ENCODE peak calls at places on chromosomes 13 and 19, in nine cellular contexts. One of them, this sample, is unnamed.
A peak's percentile ranks its signal among the peaks of the same experiment; 100 is the strongest.

GRCh38 chr19:3753631-3754410 is 7.7 kb downstream of the APBA3 start:
- DNase-seq in CD4-positive, CD25-positive, alpha-beta regulatory T cell: no peak
- DNase-seq in iPS DF 6.9: no peak
- DNase-seq in A549: no peak
- DNase-seq in GM23248: no peak
- DNase-seq in testis: no peak
- DNase-seq in heart right ventricle: no peak
- DNase-seq in cardiac muscle cell: no peak
- DNase-seq in effector memory CD4-positive, alpha-beta T cell: no peak
- DNase-seq in this sample: no peak

GRCh38 chr13:43411741-43412140 is 375.0 kb downstream of the ENOX1 start:
- DNase-seq in heart right ventricle: peak; percentile 47
- DNase-seq in A549: no peak
- DNase-seq in CD4-positive, CD25-positive, alpha-beta regulatory T cell: no peak
- DNase-seq in cardiac muscle cell: no peak
- DNase-seq in testis: no peak
- DNase-seq in iPS DF 6.9: no peak
- DNase-seq in effector memory CD4-positive, alpha-beta T cell: no peak
- DNase-seq in GM23248: no peak
- DNase-seq in this sample: no peak

GRCh38 chr13:103164239-103164638 is 98.0 kb upstream of the SLC10A2 start:
- DNase-seq in GM23248: no peak
- DNase-seq in iPS DF 6.9: no peak
- DNase-seq in CD4-positive, CD25-positive, alpha-beta regulatory T cell: no peak
- DNase-seq in testis: no peak
- DNase-seq in heart right ventricle: no peak
- DNase-seq in effector memory CD4-positive, alpha-beta T cell: no peak
- DNase-seq in A549: no peak
- DNase-seq in cardiac muscle cell: no peak
- DNase-seq in this sample: no peak

GRCh38 chr13:100644328-100644727 is 30.3 kb downstream of the TMTC4 start:
- DNase-seq in iPS DF 6.9: no peak
- DNase-seq in A549: no peak
- DNase-seq in GM23248: no peak
- DNase-seq in CD4-positive, CD25-positive, alpha-beta regulatory T cell: no peak
- DNase-seq in effector memory CD4-positive, alpha-beta T cell: no peak
- DNase-seq in cardiac muscle cell: peak; percentile 6
- DNase-seq in heart right ventricle: no peak
- DNase-seq in testis: no peak
- DNase-seq in this sample: no peak

GRCh38 chr13:109243311-109243951 is 543.0 kb downstream of the IRS2 start:
- DNase-seq in iPS DF 6.9: no peak
- DNase-seq in effector memory CD4-positive, alpha-beta T cell: no peak
- DNase-seq in GM23248: peak; percentile 85
- DNase-seq in cardiac muscle cell: peak; percentile 93
- DNase-seq in testis: no peak
- DNase-seq in CD4-positive, CD25-positive, alpha-beta regulatory T cell: no peak
- DNase-seq in heart right ventricle: peak; percentile 40
- DNase-seq in A549: peak; percentile 33
- DNase-seq in this sample: no peak

GRCh38 chr19:47124937-47125668 is 5.5 kb upstream of the SAE1 start:
- DNase-seq in A549: peak; percentile 86
- DNase-seq in testis: peak; percentile 40
- DNase-seq in CD4-positive, CD25-positive, alpha-beta regulatory T cell: peak; percentile 59
- DNase-seq in cardiac muscle cell: peak; percentile 82
- DNase-seq in effector memory CD4-positive, alpha-beta T cell: no peak
- DNase-seq in GM23248: peak; percentile 81
- DNase-seq in iPS DF 6.9: no peak
- DNase-seq in heart right ventricle: no peak
- DNase-seq in this sample: peak; percentile 55

GRCh38 chr13:44818428-44818827 is 170.8 kb downstream of the NUFIP1 start:
- DNase-seq in testis: no peak
- DNase-seq in cardiac muscle cell: peak; percentile 54
- DNase-seq in A549: no peak
- DNase-seq in iPS DF 6.9: peak; percentile 27
- DNase-seq in heart right ventricle: no peak
- DNase-seq in effector memory CD4-positive, alpha-beta T cell: no peak
- DNase-seq in GM23248: peak; percentile 25
- DNase-seq in CD4-positive, CD25-positive, alpha-beta regulatory T cell: no peak
- DNase-seq in this sample: no peak

GRCh38 chr13:58574791-58575190 is 943.2 kb downstream of the PCDH17 start:
- DNase-seq in effector memory CD4-positive, alpha-beta T cell: no peak
- DNase-seq in CD4-positive, CD25-positive, alpha-beta regulatory T cell: no peak
- DNase-seq in A549: no peak
- DNase-seq in iPS DF 6.9: no peak
- DNase-seq in testis: no peak
- DNase-seq in cardiac muscle cell: no peak
- DNase-seq in GM23248: no peak
- DNase-seq in heart right ventricle: no peak
- DNase-seq in this sample: no peak

GRCh38 chr13:75704942-75705320 is 68.8 kb downstream of the LMO7 start:
- DNase-seq in testis: no peak
- DNase-seq in heart right ventricle: no peak
- DNase-seq in iPS DF 6.9: no peak
- DNase-seq in effector memory CD4-positive, alpha-beta T cell: no peak
- DNase-seq in GM23248: no peak
- DNase-seq in CD4-positive, CD25-positive, alpha-beta regulatory T cell: no peak
- DNase-seq in cardiac muscle cell: no peak
- DNase-seq in A549: no peak
- DNase-seq in this sample: no peak

GRCh38 chr19:58407658-58408151 is 744 bp upstream of the ZNF584 start:
- DNase-seq in cardiac muscle cell: no peak
- DNase-seq in CD4-positive, CD25-positive, alpha-beta regulatory T cell: no peak
- DNase-seq in iPS DF 6.9: no peak
- DNase-seq in A549: no peak
- DNase-seq in testis: peak; percentile 41
- DNase-seq in GM23248: peak; percentile 54
- DNase-seq in heart right ventricle: no peak
- DNase-seq in effector memory CD4-positive, alpha-beta T cell: no peak
- DNase-seq in this sample: no peak

GRCh38 chr13:101267656-101268055 is 148.7 kb downstream of the NALCN start:
- DNase-seq in CD4-positive, CD25-positive, alpha-beta regulatory T cell: no peak
- DNase-seq in effector memory CD4-positive, alpha-beta T cell: no peak
- DNase-seq in heart right ventricle: no peak
- DNase-seq in GM23248: peak; percentile 81
- DNase-seq in cardiac muscle cell: no peak
- DNase-seq in iPS DF 6.9: no peak
- DNase-seq in A549: no peak
- DNase-seq in testis: no peak
- DNase-seq in this sample: no peak

GRCh38 chr13:110421696-110422395 is 114.8 kb downstream of the COL4A2 start:
- DNase-seq in iPS DF 6.9: no peak
- DNase-seq in CD4-positive, CD25-positive, alpha-beta regulatory T cell: no peak
- DNase-seq in effector memory CD4-positive, alpha-beta T cell: no peak
- DNase-seq in GM23248: no peak
- DNase-seq in testis: no peak
- DNase-seq in heart right ventricle: no peak
- DNase-seq in A549: no peak
- DNase-seq in cardiac muscle cell: peak; percentile 87
- DNase-seq in this sample: no peak

GRCh38 chr19:31969110-31969509 is 376.3 kb upstream of the ZNF507 start:
- DNase-seq in CD4-positive, CD25-positive, alpha-beta regulatory T cell: no peak
- DNase-seq in testis: peak; percentile 42
- DNase-seq in effector memory CD4-positive, alpha-beta T cell: no peak
- DNase-seq in A549: no peak
- DNase-seq in GM23248: no peak
- DNase-seq in cardiac muscle cell: no peak
- DNase-seq in heart right ventricle: no peak
- DNase-seq in iPS DF 6.9: no peak
- DNase-seq in this sample: no peak

DNA sequence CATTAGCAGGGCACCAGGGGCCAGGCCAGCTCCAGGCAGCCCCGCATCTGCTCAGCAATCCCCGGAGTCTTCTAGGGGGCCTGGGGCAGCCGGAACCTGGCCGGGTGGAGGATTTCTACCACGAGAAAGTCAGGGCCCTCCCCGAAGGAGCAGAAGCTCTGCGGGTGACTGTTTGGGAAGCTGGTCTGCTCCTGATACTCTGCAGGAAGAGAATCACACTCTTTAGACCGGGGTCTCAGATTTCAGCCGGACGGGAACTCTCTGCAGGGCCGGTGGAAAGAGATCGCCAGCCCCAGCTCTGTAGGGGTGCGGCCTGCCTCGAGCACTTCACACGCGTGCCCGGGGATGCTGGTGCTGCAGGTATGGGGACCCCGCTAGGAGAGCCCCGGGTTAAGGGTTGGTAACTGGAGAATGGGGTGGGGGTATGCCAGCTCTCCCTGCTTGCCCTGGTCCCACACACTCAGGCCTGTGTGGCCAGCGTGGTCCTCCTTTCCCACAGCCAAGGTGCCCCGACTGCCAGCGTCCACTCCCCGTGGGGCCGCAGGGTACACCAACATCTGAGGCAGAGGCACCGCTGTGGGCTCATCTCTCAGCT is 20.1 kb downstream of the RASA3 start:
- DNase-seq in iPS DF 6.9: no peak
- DNase-seq in effector memory CD4-positive, alpha-beta T cell: no peak
- DNase-seq in testis: no peak
- DNase-seq in cardiac muscle cell: no peak
- DNase-seq in heart right ventricle: no peak
- DNase-seq in CD4-positive, CD25-positive, alpha-beta regulatory T cell: no peak
- DNase-seq in A549: no peak
- DNase-seq in GM23248: no peak
- DNase-seq in this sample: no peak
- H3K27ac ChIP-seq in iPS DF 6.9: no peak overlapping the region
- H3K27ac ChIP-seq in effector memory CD4-positive, alpha-beta T cell: peak overlapping the region; percentile 52
- H3K27ac ChIP-seq in testis: no peak overlapping the region
- H3K27ac ChIP-seq in cardiac muscle cell: peak overlapping the region; percentile 68
- H3K27ac ChIP-seq in heart right ventricle: no peak overlapping the region
- H3K27ac ChIP-seq in CD4-positive, CD25-positive, alpha-beta regulatory T cell: peak overlapping the region; percentile 60
- H3K27ac ChIP-seq in A549: no peak overlapping the region
- H3K27ac ChIP-seq in GM23248: no peak overlapping the region
- H3K27ac ChIP-seq in this sample: peak overlapping the region; percentile 67

GRCh38 chr19:13064092-13064489 is 38.6 kb downstream of the LYL1 start:
- DNase-seq in iPS DF 6.9: no peak
- DNase-seq in GM23248: no peak
- DNase-seq in CD4-positive, CD25-positive, alpha-beta regulatory T cell: no peak
- DNase-seq in heart right ventricle: no peak
- DNase-seq in effector memory CD4-positive, alpha-beta T cell: no peak
- DNase-seq in cardiac muscle cell: no peak
- DNase-seq in testis: no peak
- DNase-seq in A549: no peak
- DNase-seq in this sample: no peak

GRCh38 chr19:13066933-13067831 is 35.5 kb downstream of the LYL1 start:
- DNase-seq in A549: no peak
- DNase-seq in iPS DF 6.9: no peak
- DNase-seq in GM23248: no peak
- DNase-seq in CD4-positive, CD25-positive, alpha-beta regulatory T cell: no peak
- DNase-seq in testis: no peak
- DNase-seq in effector memory CD4-positive, alpha-beta T cell: no peak
- DNase-seq in heart right ventricle: no peak
- DNase-seq in cardiac muscle cell: no peak
- DNase-seq in this sample: no peak

GRCh38 chr19:13068064-13068807 is 34.4 kb downstream of the LYL1 start:
- DNase-seq in CD4-positive, CD25-positive, alpha-beta regulatory T cell: no peak
- DNase-seq in cardiac muscle cell: no peak
- DNase-seq in effector memory CD4-positive, alpha-beta T cell: no peak
- DNase-seq in iPS DF 6.9: no peak
- DNase-seq in A549: no peak
- DNase-seq in GM23248: no peak
- DNase-seq in heart right ventricle: no peak
- DNase-seq in testis: peak; percentile 59
- DNase-seq in this sample: no peak

GRCh38 chr19:13063461-13064091 is 39.1 kb downstream of the LYL1 start:
- DNase-seq in heart right ventricle: peak; percentile 75
- DNase-seq in CD4-positive, CD25-positive, alpha-beta regulatory T cell: no peak
- DNase-seq in GM23248: no peak
- DNase-seq in iPS DF 6.9: no peak
- DNase-seq in effector memory CD4-positive, alpha-beta T cell: no peak
- DNase-seq in A549: no peak
- DNase-seq in testis: no peak
- DNase-seq in cardiac muscle cell: no peak
- DNase-seq in this sample: no peak

GRCh38 chr19:13066231-13066630 is 36.4 kb downstream of the LYL1 start:
- DNase-seq in GM23248: no peak
- DNase-seq in heart right ventricle: no peak
- DNase-seq in CD4-positive, CD25-positive, alpha-beta regulatory T cell: no peak
- DNase-seq in A549: no peak
- DNase-seq in testis: no peak
- DNase-seq in effector memory CD4-positive, alpha-beta T cell: no peak
- DNase-seq in cardiac muscle cell: no peak
- DNase-seq in iPS DF 6.9: no peak
- DNase-seq in this sample: no peak
- H3K4me1 ChIP-seq in GM23248: peaks cover 9% of the 10 kb centered on the region
- H3K4me1 ChIP-seq in heart right ventricle: peaks cover 100% of the 10 kb centered on the region
- H3K4me1 ChIP-seq in CD4-positive, CD25-positive, alpha-beta regulatory T cell: peaks cover 6% of the 10 kb centered on the region
- H3K4me1 ChIP-seq in A549: peaks cover 3% of the 10 kb centered on the region
- H3K4me1 ChIP-seq in testis: peaks cover 77% of the 10 kb centered on the region
- H3K4me1 ChIP-seq in effector memory CD4-positive, alpha-beta T cell: no peaks in the 10 kb centered on the region
- H3K4me1 ChIP-seq in cardiac muscle cell: peaks cover 4% of the 10 kb centered on the region
- H3K4me1 ChIP-seq in iPS DF 6.9: no peaks in the 10 kb centered on the region
- H3K4me1 ChIP-seq in this sample: no peaks in the 10 kb centered on the region

DNA sequence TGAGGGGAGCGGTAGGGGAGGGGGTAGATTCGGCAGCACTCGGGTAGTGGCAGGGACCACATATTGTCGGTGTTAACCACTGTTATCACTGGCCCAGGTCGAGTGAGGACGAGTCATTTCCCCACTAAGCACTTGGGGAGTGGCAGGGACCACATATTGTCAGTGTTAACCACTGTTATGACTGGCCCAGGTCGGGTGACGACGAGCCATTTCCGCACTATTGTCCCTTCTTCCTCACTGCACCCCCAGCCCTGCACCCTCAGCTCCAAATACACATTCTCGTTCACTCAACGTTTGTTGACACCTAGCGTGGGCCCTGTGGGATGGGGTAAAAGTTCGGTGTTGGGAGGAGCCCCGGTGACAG is 467 bp upstream of the CLN5 start:
- DNase-seq in iPS DF 6.9: no peak
- DNase-seq in heart right ventricle: no peak
- DNase-seq in CD4-positive, CD25-positive, alpha-beta regulatory T cell: peak; percentile 86
- DNase-seq in GM23248: peak; percentile 14
- DNase-seq in cardiac muscle cell: no peak
- DNase-seq in A549: no peak
- DNase-seq in effector memory CD4-positive, alpha-beta T cell: peak; percentile 81
- DNase-seq in testis: peak; percentile 34
- DNase-seq in this sample: no peak
- H3K27ac ChIP-seq in iPS DF 6.9: no peak overlapping the region
- H3K27ac ChIP-seq in heart right ventricle: peak overlapping the region; percentile 92
- H3K27ac ChIP-seq in CD4-positive, CD25-positive, alpha-beta regulatory T cell: peak overlapping the region; percentile 99
- H3K27ac ChIP-seq in GM23248: peak overlapping the region; percentile 90
- H3K27ac ChIP-seq in cardiac muscle cell: peak overlapping the region; percentile 89
- H3K27ac ChIP-seq in A549: peak overlapping the region; percentile 90
- H3K27ac ChIP-seq in effector memory CD4-positive, alpha-beta T cell: peak overlapping the region; percentile 96
- H3K27ac ChIP-seq in testis: peak overlapping the region; percentile 98
- H3K27ac ChIP-seq in this sample: peak overlapping the region; percentile 79

DNA sequence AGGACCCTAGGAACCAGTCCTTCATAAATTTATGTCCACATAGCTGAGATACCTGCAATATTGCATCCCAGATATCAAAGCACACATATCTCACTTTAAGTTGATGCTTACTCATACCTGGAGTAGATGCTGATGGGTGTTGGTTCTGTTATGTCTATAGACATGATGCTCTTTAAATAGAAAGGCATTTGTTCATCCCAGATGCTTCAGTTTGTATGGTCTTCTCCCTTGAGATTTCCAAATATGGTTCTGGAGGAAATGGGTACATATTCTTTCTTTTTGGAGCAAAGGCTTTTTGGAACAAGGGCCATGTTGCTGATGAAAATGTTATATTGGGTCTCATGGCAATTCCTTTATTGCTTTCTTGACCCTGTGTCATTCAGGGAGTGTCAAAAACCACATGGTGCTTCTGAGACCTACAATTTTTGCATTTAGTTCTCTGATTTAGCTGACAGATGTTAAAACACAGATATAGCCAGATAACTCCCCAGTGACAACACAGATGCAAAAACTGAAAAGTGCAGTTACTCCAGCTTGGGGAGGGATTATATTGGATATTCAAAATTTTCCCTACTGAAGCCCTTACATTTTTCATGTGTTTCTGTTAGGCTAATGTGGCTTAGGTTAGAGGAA is 211.4 kb downstream of the KCNRG start:
- DNase-seq in GM23248: no peak
- DNase-seq in CD4-positive, CD25-positive, alpha-beta regulatory T cell: no peak
- DNase-seq in heart right ventricle: no peak
- DNase-seq in effector memory CD4-positive, alpha-beta T cell: no peak
- DNase-seq in iPS DF 6.9: no peak
- DNase-seq in cardiac muscle cell: no peak
- DNase-seq in A549: no peak
- DNase-seq in testis: no peak
- DNase-seq in this sample: no peak
- H3K4me1 ChIP-seq in GM23248: peaks cover 28% of the 10 kb centered on the region
- H3K4me1 ChIP-seq in CD4-positive, CD25-positive, alpha-beta regulatory T cell: no peaks in the 10 kb centered on the region
- H3K4me1 ChIP-seq in heart right ventricle: peaks cover 5% of the 10 kb centered on the region
- H3K4me1 ChIP-seq in effector memory CD4-positive, alpha-beta T cell: no peaks in the 10 kb centered on the region
- H3K4me1 ChIP-seq in iPS DF 6.9: peaks cover 7% of the 10 kb centered on the region
- H3K4me1 ChIP-seq in cardiac muscle cell: no peaks in the 10 kb centered on the region
- H3K4me1 ChIP-seq in A549: peaks cover 16% of the 10 kb centered on the region
- H3K4me1 ChIP-seq in testis: no peaks in the 10 kb centered on the region
- H3K4me1 ChIP-seq in this sample: peaks cover 9% of the 10 kb centered on the region

This sample was measured in MM.1S.